ENCODE peak calls at places on chromosome 9, in nine cellular contexts. D, C, P, B, U, W, G, L and T are unnamed samples.
A peak's percentile ranks its signal among the peaks of the same experiment; 100 is the strongest.

GRCh38 chr9:107983191-107983603 is 493.6 kb upstream of the KLF4 start:
- DNase-seq in D (no peak), C (peak; percentile 80), P (peak; percentile 18), B (peak; percentile 73), U (peak; percentile 21), W (no peak), G (no peak), L (no peak), T (no peak)

GRCh38 chr9:81427870-81428269 is 261.5 kb downstream of the TLE1 start:
- DNase-seq in D (no peak), C (peak; percentile 1), P (no peak), B (no peak), U (no peak), W (no peak), G (no peak), L (no peak), T (no peak)

GRCh38 chr9:90092512-90092911 is 487.7 kb downstream of the GADD45G start:
- DNase-seq in D (no peak), C (no peak), P (no peak), B (no peak), U (no peak), W (no peak), G (no peak), L (no peak), T (no peak)

GRCh38 chr9:18666348-18666747 is 192.4 kb downstream of the ADAMTSL1 start:
- DNase-seq in D (no peak), C (peak; percentile 60), P (no peak), B (peak; percentile 56), U (no peak), W (no peak), G (no peak), L (no peak), T (no peak)

GRCh38 chr9:111798786-111799185 is 4.0 kb upstream of the SHOC1 start:
- DNase-seq in D (no peak), C (peak; percentile 75), P (peak; percentile 32), B (peak; percentile 54), U (no peak), W (no peak), G (no peak), L (no peak), T (no peak)

GRCh38 chr9:90810686-90811085 is 9.1 kb downstream of the SYK start:
- DNase-seq in D (no peak), C (no peak), P (no peak), B (no peak), U (no peak), W (no peak), G (no peak), L (no peak), T (no peak)

GRCh38 chr9:127131871-127132270 is 9.4 kb upstream of the ANGPTL2 start:
- DNase-seq in D (no peak), C (peak; percentile 86), P (peak; percentile 73), B (peak; percentile 88), U (no peak), W (no peak), G (no peak), L (no peak), T (peak; percentile 58)

GRCh38 chr9:37151802-37152201 is 31.4 kb downstream of the ZCCHC7 start:
- DNase-seq in D (no peak), C (no peak), P (no peak), B (no peak), U (peak; percentile 15), W (no peak), G (no peak), L (no peak), T (no peak)

GRCh38 chr9:132594412-132594811 is 12.0 kb downstream of the BARHL1 start:
- DNase-seq in D (no peak), C (no peak), P (no peak), B (no peak), U (no peak), W (no peak), G (no peak), L (no peak), T (no peak)
- H3K4me3 ChIP-seq in D (no peak overlapping the region), C (no peak overlapping the region), P (no peak overlapping the region), B (no peak overlapping the region), U (no peak overlapping the region), W (no peak overlapping the region), G (no peak overlapping the region), L (no peak overlapping the region), T (no peak overlapping the region)

DNA sequence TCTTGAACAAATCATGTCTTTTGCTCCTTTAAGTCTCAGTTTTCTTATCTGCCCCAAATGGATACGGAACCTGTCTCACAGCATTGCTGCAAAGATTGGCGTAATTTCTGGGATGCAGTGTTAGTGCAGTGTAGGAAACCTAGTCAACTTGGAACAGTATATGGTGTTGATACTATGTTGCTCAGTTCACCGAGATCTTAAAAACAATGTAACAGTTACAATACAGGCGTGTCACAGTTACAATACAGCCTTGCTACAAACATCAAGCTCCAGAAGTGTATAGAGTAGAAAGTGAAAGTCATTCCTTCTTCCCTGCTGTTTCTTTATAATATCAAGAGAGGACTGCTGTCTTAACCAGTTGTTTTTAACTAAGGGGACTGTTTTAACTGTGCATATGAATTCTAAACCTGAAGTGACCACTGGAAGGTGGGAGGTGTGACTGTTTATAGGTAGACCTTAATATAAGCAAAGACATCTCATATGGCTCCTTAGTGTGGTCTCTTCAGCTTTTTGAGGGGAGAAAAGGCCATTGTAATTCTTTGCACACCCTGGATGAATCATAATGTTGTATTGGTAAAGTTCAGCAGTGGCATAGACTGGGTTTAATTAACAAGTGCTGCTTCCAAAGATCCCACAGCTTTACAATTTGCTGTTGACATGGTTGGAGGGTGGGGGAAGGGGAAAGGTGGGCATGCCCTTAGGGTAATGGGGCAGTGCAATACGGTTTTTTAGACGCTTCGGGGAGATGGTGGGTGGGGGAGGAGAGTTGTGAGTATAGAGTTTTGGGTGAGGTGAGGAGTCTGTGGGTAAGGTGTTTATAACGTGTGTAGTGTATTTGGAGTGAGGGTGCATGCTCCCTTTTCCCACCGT is 12.9 kb downstream of the PRRC2B start:
- DNase-seq in D (no peak), C (no peak), P (no peak), B (no peak), U (peak; percentile 69), W (no peak), G (no peak), L (no peak), T (no peak)
- H3K4me3 ChIP-seq in D (no peak overlapping the region), C (no peak overlapping the region), P (no peak overlapping the region), B (peak overlapping the region; percentile 39), U (peak overlapping the region; percentile 24), W (peak overlapping the region; percentile 38), G (peak overlapping the region; percentile 21), L (no peak overlapping the region), T (peak overlapping the region; percentile 16)

GRCh38 chr9:76034049-76034448 is 143.6 kb downstream of the PCSK5 start:
- DNase-seq in D (no peak), C (no peak), P (no peak), B (no peak), U (no peak), W (no peak), G (no peak), L (no peak), T (no peak)
- H3K4me3 ChIP-seq in D (no peak overlapping the region), C (no peak overlapping the region), P (no peak overlapping the region), B (no peak overlapping the region), U (no peak overlapping the region), W (no peak overlapping the region), G (no peak overlapping the region), L (no peak overlapping the region), T (no peak overlapping the region)

GRCh38 chr9:85741112-85741874 is 461 bp downstream of the AGTPBP1 start:
- DNase-seq in D (no peak), C (peak; percentile 21), P (no peak), B (no peak), U (no peak), W (peak; percentile 84), G (no peak), L (peak; percentile 68), T (peak; percentile 74)

GRCh38 chr9:85743290-85744128 is 1.8 kb upstream of the AGTPBP1 start:
- DNase-seq in D (peak; percentile 41), C (peak; percentile 94), P (peak; percentile 87), B (peak; percentile 82), U (no peak), W (peak; percentile 39), G (no peak), L (no peak), T (peak; percentile 67)

GRCh38 chr9:85740821-85741111 is 988 bp downstream of the AGTPBP1 start:
- DNase-seq in D (no peak), C (peak; percentile 29), P (peak; percentile 24), B (no peak), U (peak; percentile 62), W (no peak), G (no peak), L (no peak), T (no peak)

GRCh38 chr9:85742630-85742928 is 825 bp upstream of the AGTPBP1 start:
- DNase-seq in D (no peak), C (peak; percentile 90), P (no peak), B (peak; percentile 69), U (no peak), W (no peak), G (no peak), L (no peak), T (no peak)

DNA sequence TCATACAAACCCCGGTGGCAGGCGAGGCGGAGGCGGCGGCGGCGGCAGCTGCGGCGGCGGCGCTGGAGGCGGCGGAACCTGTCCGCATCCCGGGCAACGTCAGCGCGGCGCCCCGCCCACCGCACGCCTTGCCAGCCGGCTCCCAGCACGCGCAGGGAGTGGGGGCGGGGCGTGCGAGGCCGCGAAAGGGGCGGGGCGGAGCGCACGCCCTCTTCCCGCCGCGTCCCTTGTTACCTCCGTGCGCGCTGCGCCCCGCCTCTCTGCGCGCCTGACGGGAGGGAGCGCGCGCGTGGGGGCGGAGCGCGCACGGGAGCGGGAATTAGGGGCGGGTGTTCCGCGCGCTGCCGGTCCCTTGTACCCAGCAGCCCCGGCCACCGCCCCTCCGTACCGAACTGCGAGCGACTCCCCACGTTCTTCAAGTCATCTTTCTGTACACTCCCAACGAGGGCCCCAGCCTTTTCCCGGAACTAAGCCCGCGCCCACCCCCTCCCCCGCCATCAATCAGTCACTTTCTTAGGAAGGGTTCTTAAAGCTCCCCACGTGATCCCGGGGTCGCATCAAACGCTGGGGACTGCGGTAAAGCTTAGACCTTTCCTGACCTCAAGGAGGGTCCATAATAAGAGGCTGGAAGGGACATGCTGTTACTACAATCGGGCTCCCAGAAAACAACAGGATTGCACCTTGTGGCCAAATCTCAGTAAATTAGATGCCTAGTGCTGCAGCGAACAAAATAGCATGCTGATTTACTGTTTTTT is at the start of gene AGTPBP1:
- DNase-seq in D (peak; percentile 94), C (peak; percentile 85), P (peak; percentile 82), B (peak; percentile 88), U (peak; percentile 90), W (peak; percentile 98), G (peak; percentile 94), L (peak; percentile 98), T (peak; percentile 97)
- H3K4me3 ChIP-seq in D (peak within 1 kb of the TSS; percentile 87), C (peak within 1 kb of the TSS; percentile 86), P (peak within 1 kb of the TSS; percentile 88), B (peak within 1 kb of the TSS; percentile 88), U (peak within 1 kb of the TSS; percentile 93), W (peak within 1 kb of the TSS; percentile 84), G (peak within 1 kb of the TSS; percentile 85), L (peak within 1 kb of the TSS; percentile 95), T (peak within 1 kb of the TSS; percentile 89)